ENCODE peak calls at places on chromosomes 13 and 19, in seven cellular contexts. Q, L, I, B, P, V and D are unnamed samples.

GRCh38 chr13:99467764-99468163 is 33.5 kb upstream of the TM9SF2 start:
- DNase-seq in Q (peak), L (no peak), I (no peak), B (no peak), P (no peak), V (no peak), D (no peak)

GRCh38 chr13:45916859-45917418 is 65.4 kb upstream of the SIAH3 start:
- DNase-seq in Q (no peak), L (no peak), I (no peak), B (no peak), P (no peak), V (no peak), D (no peak)

GRCh38 chr19:39845621-39846175 is 481 bp downstream of the FBL start:
- DNase-seq in Q (peak), L (peak), I (peak), B (no peak), P (peak), V (peak), D (no peak)

GRCh38 chr13:61685683-61686013 is 270.0 kb upstream of the PCDH20 start:
- DNase-seq in Q (no peak), L (no peak), I (no peak), B (peak), P (no peak), V (no peak), D (no peak)

GRCh38 chr13:51397262-51397933 is 55.4 kb downstream of the INTS6 start:
- DNase-seq in Q (peak), L (no peak), I (peak), B (no peak), P (no peak), V (no peak), D (no peak)

GRCh38 chr13:37701306-37701705 is 102.7 kb upstream of the POSTN start:
- DNase-seq in Q (peak), L (no peak), I (no peak), B (no peak), P (no peak), V (no peak), D (no peak)

GRCh38 chr19:21568816-21569496 is 63.6 kb downstream of the ZNF429 start:
- DNase-seq in Q (peak), L (peak), I (peak), B (no peak), P (no peak), V (peak), D (peak)

GRCh38 chr19:51799311-51799997 is 4.5 kb downstream of the FPR3 start:
- DNase-seq in Q (peak), L (no peak), I (peak), B (no peak), P (no peak), V (peak), D (no peak)

GRCh38 chr19:39438270-39438934 is 2.7 kb upstream of the RPS16 start:
- DNase-seq in Q (peak), L (no peak), I (no peak), B (no peak), P (no peak), V (no peak), D (no peak)

GRCh38 chr13:101700598-101700997 is 248.1 kb downstream of the ITGBL1 start:
- DNase-seq in Q (peak), L (no peak), I (no peak), B (no peak), P (no peak), V (no peak), D (no peak)

GRCh38 chr13:75762066-75762937 is 126.2 kb downstream of the LMO7 start:
- DNase-seq in Q (no peak), L (peak), I (no peak), B (no peak), P (no peak), V (no peak), D (no peak)

GRCh38 chr13:80547341-80547740 is 206.4 kb upstream of the SPRY2 start:
- DNase-seq in Q (no peak), L (no peak), I (no peak), B (no peak), P (no peak), V (no peak), D (no peak)

GRCh38 chr19:17340302-17340870 is 3.0 kb downstream of the GTPBP3 start:
- DNase-seq in Q (no peak), L (no peak), I (no peak), B (peak), P (no peak), V (no peak), D (no peak)

GRCh38 chr19:10544753-10545251 is 1.1 kb downstream of the ATG4D start:
- DNase-seq in Q (no peak), L (peak), I (no peak), B (no peak), P (no peak), V (no peak), D (no peak)

GRCh38 chr19:12647490-12648071 is 19.0 kb downstream of the MAN2B1 start:
- DNase-seq in Q (peak), L (no peak), I (no peak), B (peak), P (peak), V (peak), D (peak)

GRCh38 chr19:16400911-16401675 is 70.7 kb downstream of the EPS15L1 start:
- DNase-seq in Q (no peak), L (no peak), I (no peak), B (no peak), P (no peak), V (no peak), D (no peak)

GRCh38 chr19:39053276-39054090 is 21.1 kb upstream of the FBXO27 start:
- DNase-seq in Q (no peak), L (no peak), I (no peak), B (no peak), P (no peak), V (no peak), D (no peak)

GRCh38 chr19:45137179-45137761 is 23.5 kb downstream of the NKPD1 start:
- DNase-seq in Q (no peak), L (no peak), I (no peak), B (no peak), P (no peak), V (no peak), D (no peak)

GRCh38 chr13:41065098-41065497 is 3.8 kb downstream of the WBP4 start:
- DNase-seq in Q (peak), L (no peak), I (peak), B (no peak), P (no peak), V (no peak), D (no peak)

GRCh38 chr13:61414686-61415664 is 674 bp downstream of the PCDH20 start:
- DNase-seq in Q (peak), L (no peak), I (no peak), B (peak), P (peak), V (peak), D (no peak)

GRCh38 chr19:3849092-3849491 is 19.7 kb downstream of the ZFR2 start:
- DNase-seq in Q (peak), L (peak), I (no peak), B (peak), P (no peak), V (no peak), D (peak)

GRCh38 chr19:33273881-33274662 is 28.3 kb downstream of the CEBPA start:
- DNase-seq in Q (peak), L (peak), I (peak), B (no peak), P (peak), V (no peak), D (no peak)

GRCh38 chr13:33244210-33244906 is 41.2 kb downstream of the STARD13 start:
- DNase-seq in Q (no peak), L (no peak), I (no peak), B (no peak), P (no peak), V (no peak), D (no peak)

GRCh38 chr13:74574964-74575728 is 440.9 kb upstream of the KLF12 start:
- DNase-seq in Q (peak), L (no peak), I (no peak), B (no peak), P (no peak), V (no peak), D (no peak)

GRCh38 chr19:2507109-2507508 is 31.2 kb downstream of the GADD45B start:
- DNase-seq in Q (peak), L (peak), I (no peak), B (no peak), P (peak), V (no peak), D (no peak)

GRCh38 chr13:95553614-95554385 is 1.3 kb downstream of the CLDN10 start:
- DNase-seq in Q (peak), L (no peak), I (no peak), B (peak), P (no peak), V (no peak), D (no peak)

GRCh38 chr19:16569609-16570320 is 2.5 kb downstream of the SLC35E1 start:
- DNase-seq in Q (no peak), L (no peak), I (no peak), B (no peak), P (no peak), V (peak), D (no peak)

GRCh38 chr13:94712812-94713555 is 639 bp upstream of the SOX21 start:
- DNase-seq in Q (peak), L (no peak), I (peak), B (peak), P (peak), V (peak), D (no peak)

GRCh38 chr19:2969104-2969504 is 8.3 kb upstream of the TLE6 start:
- DNase-seq in Q (peak), L (no peak), I (no peak), B (no peak), P (peak), V (no peak), D (no peak)

GRCh38 chr13:74966814-74967213 is 515.2 kb downstream of the TBC1D4 start:
- DNase-seq in Q (peak), L (no peak), I (no peak), B (no peak), P (peak), V (no peak), D (no peak)

GRCh38 chr19:7602240-7602934 is 6.7 kb downstream of the CAMSAP3 start:
- DNase-seq in Q (no peak), L (no peak), I (no peak), B (no peak), P (no peak), V (peak), D (no peak)

GRCh38 chr13:80931118-80931517 is 590.2 kb upstream of the SPRY2 start:
- DNase-seq in Q (peak), L (no peak), I (no peak), B (no peak), P (no peak), V (no peak), D (no peak)